ENCODE peak calls at places on chromosomes 16 and 17, in six cellular contexts. N is transverse colon, K is RPMI8226, E is NCI-H2171, P is GM13977, F is HCEC 1CT. T is an unnamed sample.

GRCh38 chr16:47143677-47144558 is at the start of gene NETO2:
- DNase-seq in K (peak; percentile 87), P (peak; percentile 88), F (peak; percentile 18), E (peak; percentile 61), N (peak; percentile 66), T (no peak)

GRCh38 chr17:68613739-68614298 is 12.7 kb upstream of the FAM20A start:
- DNase-seq in E (peak; percentile 29), N (no peak), F (peak; percentile 22), K (peak; percentile 93), P (peak; percentile 34), T (no peak)

GRCh38 chr17:81069084-81069645 is 34.2 kb downstream of the BAIAP2 start:
- DNase-seq in F (no peak), K (no peak), E (no peak), P (no peak), N (no peak), T (no peak)

GRCh38 chr17:64148017-64148631 is 18.2 kb upstream of the ERN1 start:
- DNase-seq in K (peak; percentile 13), P (no peak), E (peak; percentile 6), N (no peak), F (no peak), T (no peak)

GRCh38 chr16:64615647-64616280 is 506.1 kb downstream of the CDH11 start:
- DNase-seq in N (no peak), P (no peak), F (no peak), K (peak; percentile 97), E (peak; percentile 92), T (no peak)

GRCh38 chr17:76707985-76708807 is 2.6 kb downstream of the MXRA7 start:
- DNase-seq in N (no peak), E (no peak), K (no peak), F (no peak), P (no peak), T (no peak)

GRCh38 chr17:45145035-45145389 is 3.3 kb upstream of the HEXIM1 start:
- DNase-seq in K (no peak), P (no peak), F (no peak), E (no peak), N (no peak), T (no peak)

GRCh38 chr17:77214743-77215142 is 74.0 kb downstream of the SEC14L1 start:
- DNase-seq in F (no peak), N (peak; percentile 40), E (no peak), P (no peak), K (peak; percentile 30), T (no peak)

GRCh38 chr16:25126820-25127232 is 15.3 kb downstream of the LCMT1 start:
- DNase-seq in E (no peak), P (no peak), K (no peak), N (peak; percentile 76), F (peak; percentile 83), T (no peak)

GRCh38 chr17:1347681-1348318 is 52.2 kb downstream of the YWHAE start:
- DNase-seq in N (peak; percentile 59), P (no peak), F (peak; percentile 30), K (no peak), E (no peak), T (no peak)

GRCh38 chr16:74501484-74502479 is 80.5 kb upstream of the CLEC18B start:
- DNase-seq in P (no peak), K (no peak), N (no peak), E (no peak), F (no peak), T (no peak)

GRCh38 chr16:1615761-1616160 is 3.6 kb downstream of the CRAMP1 start:
- DNase-seq in K (no peak), P (no peak), E (no peak), N (no peak), F (no peak), T (no peak)

GRCh38 chr17:16941643-16942042 is 30.3 kb downstream of the TNFRSF13B start:
- DNase-seq in F (no peak), E (no peak), N (no peak), K (no peak), P (no peak), T (no peak)

GRCh38 chr17:382644-383533 is 30.3 kb upstream of the RPH3AL start:
- DNase-seq in F (no peak), N (no peak), K (no peak), P (no peak), E (peak; percentile 4), T (no peak)

GRCh38 chr16:51907680-51908079 is 639.3 kb downstream of the TOX3 start:
- DNase-seq in N (no peak), F (no peak), K (no peak), P (no peak), E (no peak), T (no peak)

GRCh38 chr16:89407925-89408300 is 82.4 kb downstream of the ANKRD11 start:
- DNase-seq in E (no peak), K (no peak), P (no peak), F (no peak), N (no peak), T (no peak)

GRCh38 chr16:10981697-10982216 is 37.4 kb downstream of the CLEC16A start:
- DNase-seq in N (no peak), K (peak; percentile 31), E (peak; percentile 89), P (peak; percentile 57), F (peak; percentile 32), T (no peak)

GRCh38 chr17:61371179-61371578 is 28.5 kb upstream of the TBX2 start:
- DNase-seq in E (no peak), F (no peak), K (no peak), P (no peak), N (no peak), T (no peak)

GRCh38 chr17:73297934-73298861 is 13.6 kb downstream of the CDC42EP4 start:
- DNase-seq in P (no peak), F (no peak), N (no peak), E (no peak), K (no peak), T (no peak)

GRCh38 chr16:11757671-11758545 is 15.3 kb upstream of the TXNDC11 start:
- DNase-seq in E (no peak), N (peak; percentile 31), P (no peak), F (peak; percentile 67), K (no peak), T (no peak)

GRCh38 chr17:83056583-83057396 is 22.6 kb upstream of the METRNL start:
- DNase-seq in P (no peak), N (no peak), F (no peak), E (no peak), K (no peak), T (no peak)

GRCh38 chr17:33113281-33114010 is 121.8 kb downstream of the SPACA3 start:
- DNase-seq in F (no peak), K (no peak), P (no peak), N (no peak), E (no peak), T (no peak)

GRCh38 chr16:47716571-47716970 is 255.4 kb downstream of the PHKB start:
- DNase-seq in F (no peak), N (no peak), K (no peak), P (no peak), E (no peak), T (no peak)

GRCh38 chr16:71225145-71225544 is 5.4 kb downstream of the HYDIN start:
- DNase-seq in E (no peak), N (no peak), K (no peak), P (no peak), F (no peak), T (no peak)

GRCh38 chr16:668519-669171 is 713 bp downstream of the RHOT2 start:
- DNase-seq in F (no peak), E (no peak), N (no peak), K (no peak), P (no peak), T (no peak)

GRCh38 chr17:20073056-20073979 is 64.2 kb downstream of the SPECC1 start:
- DNase-seq in N (peak; percentile 38), K (peak; percentile 73), P (peak; percentile 19), F (no peak), E (no peak), T (no peak)

GRCh38 chr17:47161988-47162622 is 27.0 kb downstream of the CDC27 start:
- DNase-seq in N (no peak), K (no peak), E (no peak), F (no peak), P (no peak), T (no peak)

GRCh38 chr16:82194076-82194475 is 24.1 kb upstream of the MPHOSPH6 start:
- DNase-seq in P (no peak), E (no peak), N (no peak), F (peak; percentile 40), K (no peak), T (no peak)

GRCh38 chr17:8120520-8121443 is 2.5 kb upstream of the ALOXE3 start:
- DNase-seq in P (peak; percentile 76), K (peak; percentile 90), E (peak; percentile 73), F (peak; percentile 51), N (peak; percentile 67), T (no peak)

GRCh38 chr17:38563362-38564253 is 42.1 kb downstream of the SRCIN1 start:
- DNase-seq in E (no peak), P (no peak), K (no peak), N (no peak), F (no peak), T (no peak)

GRCh38 chr16:82655315-82655714 is 28.5 kb downstream of the CDH13 start:
- DNase-seq in F (peak; percentile 90), K (no peak), N (peak; percentile 45), P (no peak), E (no peak), T (no peak)

T was measured in esophagus muscularis mucosa.